ENCODE peak calls at places on chromosomes 11 and 22, in seven cellular contexts. One of them, this sample, is unnamed.

GRCh38 chr11:10818594-10818993 is 9.9 kb upstream of the EIF4G2 start:
- DNase-seq in uterus: no peak
- DNase-seq in kidney: no peak
- DNase-seq in AG04450: peak; percentile 70
- DNase-seq in fibroblast of the aortic adventitia: no peak
- DNase-seq in CD8-positive, alpha-beta T cell: no peak
- DNase-seq in lung: no peak
- DNase-seq in this sample: no peak

GRCh38 chr22:20034143-20034542 is 13.2 kb downstream of the TANGO2 start:
- DNase-seq in kidney: no peak
- DNase-seq in AG04450: no peak
- DNase-seq in lung: no peak
- DNase-seq in CD8-positive, alpha-beta T cell: no peak
- DNase-seq in uterus: no peak
- DNase-seq in fibroblast of the aortic adventitia: no peak
- DNase-seq in this sample: no peak

GRCh38 chr11:64546176-64546575 is 44.8 kb upstream of the SLC22A12 start:
- DNase-seq in AG04450: no peak
- DNase-seq in uterus: no peak
- DNase-seq in lung: no peak
- DNase-seq in kidney: peak; percentile 64
- DNase-seq in fibroblast of the aortic adventitia: no peak
- DNase-seq in CD8-positive, alpha-beta T cell: no peak
- DNase-seq in this sample: no peak

GRCh38 chr11:134560566-134561347 is 148.7 kb upstream of the B3GAT1 start:
- DNase-seq in kidney: no peak
- DNase-seq in lung: peak; percentile 10
- DNase-seq in AG04450: no peak
- DNase-seq in CD8-positive, alpha-beta T cell: no peak
- DNase-seq in fibroblast of the aortic adventitia: no peak
- DNase-seq in uterus: no peak
- DNase-seq in this sample: no peak

GRCh38 chr11:8730697-8731020 is 48.1 kb downstream of the RPL27A start:
- DNase-seq in AG04450: no peak
- DNase-seq in fibroblast of the aortic adventitia: no peak
- DNase-seq in lung: no peak
- DNase-seq in CD8-positive, alpha-beta T cell: no peak
- DNase-seq in kidney: no peak
- DNase-seq in uterus: no peak
- DNase-seq in this sample: no peak

GRCh38 chr22:36886016-36886415 is 25.2 kb downstream of the NCF4 start:
- DNase-seq in uterus: no peak
- DNase-seq in fibroblast of the aortic adventitia: no peak
- DNase-seq in CD8-positive, alpha-beta T cell: no peak
- DNase-seq in kidney: no peak
- DNase-seq in lung: no peak
- DNase-seq in AG04450: no peak
- DNase-seq in this sample: no peak

GRCh38 chr11:19951558-19952083 is 208.7 kb downstream of the DBX1 start:
- DNase-seq in kidney: no peak
- DNase-seq in lung: no peak
- DNase-seq in uterus: no peak
- DNase-seq in CD8-positive, alpha-beta T cell: no peak
- DNase-seq in fibroblast of the aortic adventitia: peak; percentile 79
- DNase-seq in AG04450: no peak
- DNase-seq in this sample: peak; percentile 78

GRCh38 chr22:24878969-24879368 is 67.5 kb downstream of the LHFPL7 start:
- DNase-seq in lung: no peak
- DNase-seq in fibroblast of the aortic adventitia: no peak
- DNase-seq in uterus: no peak
- DNase-seq in AG04450: no peak
- DNase-seq in CD8-positive, alpha-beta T cell: no peak
- DNase-seq in kidney: no peak
- DNase-seq in this sample: no peak

GRCh38 chr11:2531277-2531986 is 86.6 kb downstream of the KCNQ1 start:
- DNase-seq in fibroblast of the aortic adventitia: peak; percentile 58
- DNase-seq in CD8-positive, alpha-beta T cell: peak; percentile 60
- DNase-seq in kidney: peak; percentile 88
- DNase-seq in lung: peak; percentile 74
- DNase-seq in uterus: peak; percentile 71
- DNase-seq in AG04450: peak; percentile 20
- DNase-seq in this sample: peak; percentile 60

GRCh38 chr22:31489632-31490495 is at the start of gene EIF4ENIF1:
- DNase-seq in AG04450: peak; percentile 45
- DNase-seq in uterus: peak; percentile 84
- DNase-seq in lung: peak; percentile 89
- DNase-seq in kidney: peak; percentile 95
- DNase-seq in CD8-positive, alpha-beta T cell: peak; percentile 85
- DNase-seq in fibroblast of the aortic adventitia: peak; percentile 79
- DNase-seq in this sample: peak; percentile 85

GRCh38 chr11:19985106-19985505 is 175.2 kb downstream of the DBX1 start:
- DNase-seq in CD8-positive, alpha-beta T cell: no peak
- DNase-seq in lung: no peak
- DNase-seq in fibroblast of the aortic adventitia: no peak
- DNase-seq in uterus: no peak
- DNase-seq in kidney: no peak
- DNase-seq in AG04450: no peak
- DNase-seq in this sample: no peak

DNA sequence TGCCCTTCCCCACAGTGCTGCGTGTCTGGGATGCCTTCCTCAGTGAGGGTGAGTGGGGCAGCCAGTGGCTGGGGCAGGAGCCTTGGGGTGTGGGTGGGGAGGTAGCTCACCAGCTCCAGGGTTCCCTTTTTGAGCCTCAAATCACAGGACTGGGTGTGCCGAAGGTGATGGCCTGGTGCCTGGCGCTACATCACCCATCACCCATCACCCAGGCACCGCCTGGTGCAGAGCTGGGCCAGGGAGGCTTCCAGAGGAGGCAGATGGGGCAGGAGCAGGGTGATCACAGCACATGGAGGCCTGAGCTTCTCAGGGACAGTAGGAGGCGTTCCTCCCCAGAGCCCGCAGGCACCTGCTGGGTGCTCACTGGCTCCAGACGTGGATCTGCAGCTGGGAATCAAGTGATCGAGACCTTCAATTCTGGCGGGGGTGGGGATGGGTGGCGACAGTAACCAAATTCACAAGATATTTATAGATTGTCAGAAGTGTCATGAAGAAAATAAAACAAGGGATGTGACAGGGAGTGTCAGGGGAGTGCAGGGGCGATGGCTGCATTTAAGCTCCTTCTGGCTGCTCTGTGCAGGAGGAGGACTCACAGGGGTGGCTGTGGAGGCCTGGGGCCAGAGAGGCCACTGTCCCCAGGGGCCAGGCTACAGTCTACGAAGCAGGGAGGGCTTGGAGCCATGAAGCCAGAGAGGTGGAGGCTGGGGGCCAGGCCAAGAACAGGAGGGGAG is 3.3 kb downstream of the TBC1D10C start:
- DNase-seq in kidney: no peak
- DNase-seq in uterus: no peak
- DNase-seq in lung: no peak
- DNase-seq in fibroblast of the aortic adventitia: no peak
- DNase-seq in AG04450: no peak
- DNase-seq in CD8-positive, alpha-beta T cell: peak; percentile 51
- DNase-seq in this sample: no peak
- TF ChIP-seq CTCF in kidney: no peak
- TF ChIP-seq CTCF in uterus: no peak
- TF ChIP-seq CTCF in lung: no peak
- TF ChIP-seq CTCF in fibroblast of the aortic adventitia: no peak
- TF ChIP-seq CTCF in AG04450: no peak
- TF ChIP-seq CTCF in CD8-positive, alpha-beta T cell: no peak
- TF ChIP-seq CTCF in this sample: no peak

GRCh38 chr22:47539374-47539773 is 776.9 kb downstream of the TBC1D22A start:
- DNase-seq in CD8-positive, alpha-beta T cell: no peak
- DNase-seq in lung: peak; percentile 9
- DNase-seq in AG04450: no peak
- DNase-seq in kidney: no peak
- DNase-seq in uterus: no peak
- DNase-seq in fibroblast of the aortic adventitia: no peak
- DNase-seq in this sample: no peak

GRCh38 chr22:47535681-47536080 is 773.2 kb downstream of the TBC1D22A start:
- DNase-seq in CD8-positive, alpha-beta T cell: no peak
- DNase-seq in uterus: no peak
- DNase-seq in kidney: no peak
- DNase-seq in AG04450: no peak
- DNase-seq in fibroblast of the aortic adventitia: no peak
- DNase-seq in lung: no peak
- DNase-seq in this sample: no peak

GRCh38 chr22:47544696-47545095 is 782.2 kb downstream of the TBC1D22A start:
- DNase-seq in fibroblast of the aortic adventitia: no peak
- DNase-seq in CD8-positive, alpha-beta T cell: no peak
- DNase-seq in kidney: no peak
- DNase-seq in uterus: no peak
- DNase-seq in AG04450: no peak
- DNase-seq in lung: peak; percentile 7
- DNase-seq in this sample: no peak

GRCh38 chr22:47543447-47543846 is 781.0 kb downstream of the TBC1D22A start:
- DNase-seq in kidney: no peak
- DNase-seq in CD8-positive, alpha-beta T cell: no peak
- DNase-seq in fibroblast of the aortic adventitia: no peak
- DNase-seq in AG04450: no peak
- DNase-seq in uterus: no peak
- DNase-seq in lung: peak; percentile 14
- DNase-seq in this sample: no peak

GRCh38 chr22:47540011-47540410 is 777.6 kb downstream of the TBC1D22A start:
- DNase-seq in fibroblast of the aortic adventitia: no peak
- DNase-seq in kidney: no peak
- DNase-seq in uterus: no peak
- DNase-seq in lung: no peak
- DNase-seq in AG04450: no peak
- DNase-seq in CD8-positive, alpha-beta T cell: no peak
- DNase-seq in this sample: no peak
- H3K4me3 ChIP-seq in fibroblast of the aortic adventitia: no peak overlapping the region
- H3K4me3 ChIP-seq in kidney: no peak overlapping the region
- H3K4me3 ChIP-seq in uterus: no peak overlapping the region
- H3K4me3 ChIP-seq in lung: no peak overlapping the region
- H3K4me3 ChIP-seq in AG04450: no peak overlapping the region
- H3K4me3 ChIP-seq in CD8-positive, alpha-beta T cell: no peak overlapping the region
- H3K4me3 ChIP-seq in this sample: no peak overlapping the region

GRCh38 chr11:130145975-130146776 is 13.4 kb upstream of the ST14 start:
- DNase-seq in CD8-positive, alpha-beta T cell: no peak
- DNase-seq in uterus: no peak
- DNase-seq in fibroblast of the aortic adventitia: no peak
- DNase-seq in lung: peak; percentile 83
- DNase-seq in AG04450: no peak
- DNase-seq in kidney: peak; percentile 94
- DNase-seq in this sample: no peak
- TF ChIP-seq CTCF in CD8-positive, alpha-beta T cell: no peak
- TF ChIP-seq CTCF in uterus: no peak
- TF ChIP-seq CTCF in fibroblast of the aortic adventitia: peak; percentile 27
- TF ChIP-seq CTCF in lung: no peak
- TF ChIP-seq CTCF in AG04450: peak; percentile 29
- TF ChIP-seq CTCF in kidney: peak; percentile 25
- TF ChIP-seq CTCF in this sample: peak; percentile 13

GRCh38 chr11:122578168-122578825 is 77.2 kb upstream of the UBASH3B start:
- DNase-seq in AG04450: no peak
- DNase-seq in lung: no peak
- DNase-seq in CD8-positive, alpha-beta T cell: no peak
- DNase-seq in fibroblast of the aortic adventitia: no peak
- DNase-seq in uterus: no peak
- DNase-seq in kidney: no peak
- DNase-seq in this sample: no peak
- H3K4me3 ChIP-seq in AG04450: no peak overlapping the region
- H3K4me3 ChIP-seq in lung: no peak overlapping the region
- H3K4me3 ChIP-seq in CD8-positive, alpha-beta T cell: no peak overlapping the region
- H3K4me3 ChIP-seq in fibroblast of the aortic adventitia: no peak overlapping the region
- H3K4me3 ChIP-seq in uterus: no peak overlapping the region
- H3K4me3 ChIP-seq in kidney: no peak overlapping the region
- H3K4me3 ChIP-seq in this sample: no peak overlapping the region

GRCh38 chr11:27076121-27076589 is 35.5 kb downstream of the BBOX1 start:
- DNase-seq in CD8-positive, alpha-beta T cell: no peak
- DNase-seq in uterus: peak; percentile 16
- DNase-seq in kidney: no peak
- DNase-seq in fibroblast of the aortic adventitia: no peak
- DNase-seq in lung: no peak
- DNase-seq in AG04450: no peak
- DNase-seq in this sample: no peak
- TF ChIP-seq CTCF in CD8-positive, alpha-beta T cell: no peak
- TF ChIP-seq CTCF in uterus: no peak
- TF ChIP-seq CTCF in kidney: no peak
- TF ChIP-seq CTCF in fibroblast of the aortic adventitia: no peak
- TF ChIP-seq CTCF in lung: no peak
- TF ChIP-seq CTCF in AG04450: no peak
- TF ChIP-seq CTCF in this sample: no peak

GRCh38 chr11:57237204-57237681 is at the start of gene APLNR:
- DNase-seq in uterus: no peak
- DNase-seq in CD8-positive, alpha-beta T cell: no peak
- DNase-seq in fibroblast of the aortic adventitia: no peak
- DNase-seq in lung: no peak
- DNase-seq in kidney: no peak
- DNase-seq in AG04450: no peak
- DNase-seq in this sample: no peak
- H3K4me3 ChIP-seq in uterus: no peak within 1 kb of the TSS
- H3K4me3 ChIP-seq in CD8-positive, alpha-beta T cell: no peak within 1 kb of the TSS
- H3K4me3 ChIP-seq in fibroblast of the aortic adventitia: no peak within 1 kb of the TSS
- H3K4me3 ChIP-seq in lung: no peak within 1 kb of the TSS
- H3K4me3 ChIP-seq in kidney: peak within 1 kb of the TSS; percentile 56
- H3K4me3 ChIP-seq in AG04450: no peak within 1 kb of the TSS
- H3K4me3 ChIP-seq in this sample: no peak within 1 kb of the TSS

DNA sequence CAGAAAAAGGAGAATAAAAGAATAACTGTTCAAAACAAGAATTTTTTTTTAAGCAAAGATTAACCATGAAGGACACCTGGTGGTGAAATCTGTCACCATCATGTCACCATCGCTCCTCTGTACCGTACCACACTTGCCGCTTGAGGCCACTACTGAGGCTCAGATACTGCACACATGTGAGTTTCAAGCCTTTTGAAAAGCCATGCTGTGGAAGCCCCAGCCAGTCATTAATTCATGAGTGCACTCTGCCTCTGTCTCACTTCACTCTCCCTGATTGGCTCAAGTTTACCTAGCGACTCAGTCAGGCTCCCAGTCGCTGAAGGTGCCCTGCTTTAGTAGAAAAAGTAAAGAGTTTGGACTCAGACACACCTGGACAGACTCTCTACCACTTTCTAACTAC is 6.6 kb upstream of the MS4A12 start:
- DNase-seq in uterus: no peak
- DNase-seq in CD8-positive, alpha-beta T cell: no peak
- DNase-seq in lung: peak; percentile 29
- DNase-seq in fibroblast of the aortic adventitia: no peak
- DNase-seq in AG04450: no peak
- DNase-seq in kidney: no peak
- DNase-seq in this sample: no peak
- TF ChIP-seq CTCF in uterus: no peak
- TF ChIP-seq CTCF in CD8-positive, alpha-beta T cell: no peak
- TF ChIP-seq CTCF in lung: peak; percentile 2
- TF ChIP-seq CTCF in fibroblast of the aortic adventitia: no peak
- TF ChIP-seq CTCF in AG04450: no peak
- TF ChIP-seq CTCF in kidney: peak; percentile 38
- TF ChIP-seq CTCF in this sample: no peak

GRCh38 chr11:111870113-111870512 is 1.3 kb downstream of the ALG9 start:
- DNase-seq in CD8-positive, alpha-beta T cell: no peak
- DNase-seq in kidney: no peak
- DNase-seq in AG04450: no peak
- DNase-seq in fibroblast of the aortic adventitia: no peak
- DNase-seq in lung: no peak
- DNase-seq in uterus: no peak
- DNase-seq in this sample: no peak
- H3K4me3 ChIP-seq in CD8-positive, alpha-beta T cell: no peak overlapping the region
- H3K4me3 ChIP-seq in kidney: no peak overlapping the region
- H3K4me3 ChIP-seq in AG04450: no peak overlapping the region
- H3K4me3 ChIP-seq in fibroblast of the aortic adventitia: no peak overlapping the region
- H3K4me3 ChIP-seq in lung: no peak overlapping the region
- H3K4me3 ChIP-seq in uterus: no peak overlapping the region
- H3K4me3 ChIP-seq in this sample: no peak overlapping the region